ENCODE peak calls at places on chromosomes 3 and 15, in nine cellular contexts. M, R, Z, O, K, C, F, T and Y are unnamed samples.

GRCh38 chr3:139574026-139574947 is 34.7 kb upstream of the RBP1 start:
- DNase-seq in M (no peak), R (no peak), Z (peak), O (no peak), K (no peak), C (no peak), F (no peak), T (peak), Y (no peak)

GRCh38 chr15:91855684-91856553 is 2.4 kb downstream of the SLCO3A1 start:
- DNase-seq in M (no peak), R (peak), Z (no peak), O (peak), K (no peak), C (no peak), F (no peak), T (no peak), Y (no peak)

GRCh38 chr15:78768096-78768495 is 43.2 kb downstream of the ADAMTS7 start:
- DNase-seq in M (no peak), R (no peak), Z (no peak), O (no peak), K (peak), C (no peak), F (no peak), T (peak), Y (no peak)

GRCh38 chr3:125125822-125126245 is 70.0 kb upstream of the HEG1 start:
- DNase-seq in M (peak), R (no peak), Z (peak), O (no peak), K (no peak), C (no peak), F (no peak), T (no peak), Y (peak)

GRCh38 chr15:37618368-37618767 is 316.1 kb upstream of the TMCO5A start:
- DNase-seq in M (no peak), R (no peak), Z (no peak), O (no peak), K (no peak), C (no peak), F (no peak), T (no peak), Y (no peak)

GRCh38 chr3:39267631-39268553 is 11.9 kb downstream of the CX3CR1 start:
- DNase-seq in M (no peak), R (no peak), Z (no peak), O (no peak), K (no peak), C (peak), F (no peak), T (no peak), Y (no peak)

GRCh38 chr15:82140859-82141258 is 95.0 kb upstream of the MEX3B start:
- DNase-seq in M (no peak), R (no peak), Z (no peak), O (no peak), K (no peak), C (no peak), F (no peak), T (no peak), Y (no peak)

GRCh38 chr15:31200735-31201151 is 99.2 kb upstream of the TRPM1 start:
- DNase-seq in M (peak), R (peak), Z (peak), O (peak), K (peak), C (peak), F (no peak), T (peak), Y (peak)